ENCODE peak calls at places on chromosomes 3 and 15, in four cellular contexts. Y is dorsolateral prefrontal cortex, Z is gastrocnemius medialis, L is foreskin fibroblast. F is an unnamed sample.

GRCh38 chr15:65212097-65212496 is 824 bp upstream of the CILP start:
- DNase-seq in Y (no peak), Z (no peak), L (no peak), F (no peak)

GRCh38 chr3:130539005-130539404 is 22.0 kb downstream of the COL6A6 start:
- DNase-seq in Y (no peak), Z (no peak), L (peak), F (no peak)

GRCh38 chr3:185079620-185080019 is 73.2 kb downstream of the C3orf70 start:
- DNase-seq in Y (no peak), Z (no peak), L (no peak), F (no peak)

GRCh38 chr3:63069780-63070540 is 194.7 kb upstream of the CADPS start:
- DNase-seq in Y (no peak), Z (no peak), L (no peak), F (no peak)

GRCh38 chr15:81024265-81024875 is 23.6 kb downstream of the TLNRD1 start:
- DNase-seq in Y (peak), Z (no peak), L (peak), F (no peak)

GRCh38 chr15:74676801-74677200 is 19.0 kb downstream of the EDC3 start:
- DNase-seq in Y (no peak), Z (no peak), L (no peak), F (no peak)

GRCh38 chr3:64685800-64686445 is 1.9 kb downstream of the ADAMTS9 start:
- DNase-seq in Y (peak), Z (peak), L (peak), F (no peak)

GRCh38 chr15:25543156-25543555 is 104.3 kb upstream of the UBE3A start:
- DNase-seq in Y (peak), Z (peak), L (peak), F (peak)

GRCh38 chr15:69754313-69754712 is 301.7 kb downstream of the RPLP1 start:
- DNase-seq in Y (no peak), Z (no peak), L (no peak), F (no peak)

DNA sequence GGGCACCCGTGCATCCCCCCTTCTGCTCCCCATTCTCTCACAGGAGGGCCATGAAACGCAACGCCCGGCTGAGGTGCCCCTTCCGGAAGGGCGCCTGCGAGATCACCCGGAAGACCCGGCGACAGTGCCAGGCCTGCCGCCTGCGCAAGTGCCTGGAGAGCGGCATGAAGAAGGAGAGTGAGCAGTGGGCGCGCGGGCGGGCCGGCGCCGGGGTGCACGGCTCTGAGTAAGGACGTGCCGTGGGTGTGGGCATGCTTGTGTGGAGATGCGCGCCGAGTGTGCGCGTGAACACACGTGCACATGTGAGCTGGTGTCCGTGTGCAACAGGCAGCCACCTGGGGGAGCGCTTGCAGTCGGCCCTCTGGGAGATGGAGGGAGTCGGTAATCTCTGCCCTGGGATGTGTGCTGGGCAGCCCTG is 28.1 kb downstream of the NR1I2 start:
- DNase-seq in Y (peak), Z (no peak), L (peak), F (no peak)
- TF ChIP-seq CTCF in Y (peak), Z (no peak), L (peak), F (peak)

GRCh38 chr3:16177962-16178627 is 3.6 kb downstream of the GALNT15 start:
- DNase-seq in Y (peak), Z (peak), L (peak), F (no peak)

GRCh38 chr3:16176391-16177030 is 2.0 kb downstream of the GALNT15 start:
- DNase-seq in Y (no peak), Z (no peak), L (peak), F (no peak)

GRCh38 chr3:16174389-16174788 is at the start of gene GALNT15:
- DNase-seq in Y (peak), Z (peak), L (peak), F (peak)

GRCh38 chr3:16173696-16174355 is 654 bp upstream of the GALNT15 start:
- DNase-seq in Y (no peak), Z (no peak), L (peak), F (no peak)

GRCh38 chr3:16174976-16175901 is 759 bp downstream of the GALNT15 start:
- DNase-seq in Y (no peak), Z (no peak), L (no peak), F (no peak)
- H3K4me3 ChIP-seq in Y (peak), Z (peak), L (peak), F (peak)

DNA sequence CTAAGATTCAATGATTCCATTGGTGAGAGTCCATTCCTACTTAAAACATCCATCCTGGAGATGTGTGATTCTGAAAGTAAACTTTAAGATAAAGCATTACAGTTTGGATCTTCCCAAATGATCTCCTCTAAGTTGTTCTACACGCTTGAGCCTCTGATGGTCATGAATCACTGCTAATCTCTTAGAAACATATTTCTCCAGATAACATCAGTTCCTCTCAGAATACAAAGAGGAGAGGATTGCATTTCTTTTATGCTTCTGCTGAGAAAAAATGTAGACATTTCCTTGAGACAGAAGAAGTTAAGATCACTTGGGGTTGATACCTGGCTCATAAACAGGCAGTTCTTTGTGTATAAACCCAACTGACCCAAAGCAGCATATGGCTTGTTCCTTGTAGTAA is 281.2 kb upstream of the DPH6 start:
- DNase-seq in Y (no peak), Z (no peak), L (no peak), F (no peak)
- TF ChIP-seq CTCF in Y (no peak), Z (no peak), L (no peak), F (no peak)

GRCh38 chr15:38050988-38051387 is 116.5 kb downstream of the TMCO5A start:
- DNase-seq in Y (no peak), Z (no peak), L (peak), F (no peak)

GRCh38 chr15:38050529-38050928 is 116.1 kb downstream of the TMCO5A start:
- DNase-seq in Y (no peak), Z (no peak), L (peak), F (no peak)

GRCh38 chr15:38048001-38048455 is 113.6 kb downstream of the TMCO5A start:
- DNase-seq in Y (no peak), Z (no peak), L (no peak), F (no peak)

GRCh38 chr15:38053244-38053643 is 118.8 kb downstream of the TMCO5A start:
- DNase-seq in Y (no peak), Z (no peak), L (no peak), F (no peak)

GRCh38 chr15:38049876-38050275 is 115.4 kb downstream of the TMCO5A start:
- DNase-seq in Y (no peak), Z (no peak), L (peak), F (no peak)
- H3K4me3 ChIP-seq in Y (no peak), Z (no peak), L (no peak), F (no peak)

GRCh38 chr3:154241496-154241895 is 82.8 kb downstream of the DHX36 start:
- DNase-seq in Y (no peak), Z (no peak), L (no peak), F (no peak)

GRCh38 chr3:154240235-154240634 is 84.1 kb downstream of the DHX36 start:
- DNase-seq in Y (no peak), Z (no peak), L (no peak), F (no peak)

GRCh38 chr3:154244644-154245043 is 79.6 kb downstream of the DHX36 start:
- DNase-seq in Y (no peak), Z (no peak), L (peak), F (no peak)

GRCh38 chr3:154242766-154243165 is 81.5 kb downstream of the DHX36 start:
- DNase-seq in Y (no peak), Z (no peak), L (no peak), F (no peak)

DNA sequence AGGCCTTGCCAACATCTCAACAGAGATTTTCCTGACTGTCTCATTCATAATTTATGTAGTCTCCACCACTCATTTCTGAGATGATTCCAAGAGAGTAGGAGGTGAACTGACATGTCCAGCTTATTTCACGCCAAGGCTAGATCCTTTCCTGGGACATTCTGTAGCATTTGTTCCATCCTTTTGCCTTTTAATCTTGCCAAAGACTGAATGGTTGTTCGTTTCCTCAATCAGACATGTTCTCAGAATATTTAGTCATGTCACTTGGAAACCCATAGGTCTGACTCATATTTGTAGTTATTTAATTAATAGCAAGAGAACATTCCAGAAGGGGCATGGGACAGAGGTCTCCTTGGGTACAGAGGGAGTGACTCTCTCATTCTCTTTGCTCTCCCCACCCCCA is 80.9 kb downstream of the DHX36 start:
- DNase-seq in Y (no peak), Z (no peak), L (peak), F (no peak)
- TF ChIP-seq CTCF in Y (no peak), Z (no peak), L (no peak), F (no peak)

GRCh38 chr3:141386611-141387110 is 18.4 kb downstream of the ZBTB38 start:
- DNase-seq in Y (peak), Z (no peak), L (peak), F (no peak)
- H3K4me3 ChIP-seq in Y (peak), Z (peak), L (peak), F (no peak)

GRCh38 chr3:74066456-74066855 is 441.7 kb upstream of the PDZRN3 start:
- DNase-seq in Y (no peak), Z (no peak), L (no peak), F (no peak)

GRCh38 chr3:74067296-74067695 is 442.6 kb upstream of the PDZRN3 start:
- DNase-seq in Y (no peak), Z (no peak), L (peak), F (peak)
- TF ChIP-seq CTCF in Y (no peak), Z (no peak), L (peak), F (peak)

GRCh38 chr3:187747506-187747905 is 2.2 kb upstream of the BCL6 start:
- DNase-seq in Y (no peak), Z (no peak), L (no peak), F (no peak)

GRCh38 chr3:187746479-187747335 is 1.4 kb upstream of the BCL6 start:
- DNase-seq in Y (peak), Z (no peak), L (peak), F (no peak)

GRCh38 chr3:187750513-187751123 is 5.3 kb upstream of the BCL6 start:
- DNase-seq in Y (no peak), Z (peak), L (peak), F (no peak)

GRCh38 chr3:187748050-187748481 is 2.8 kb upstream of the BCL6 start:
- DNase-seq in Y (peak), Z (peak), L (peak), F (no peak)

GRCh38 chr3:187750041-187750512 is 4.8 kb upstream of the BCL6 start:
- DNase-seq in Y (no peak), Z (peak), L (peak), F (no peak)
- H3K4me3 ChIP-seq in Y (peak), Z (peak), L (peak), F (no peak)

GRCh38 chr3:115084686-115085085 is 62.4 kb downstream of the ZBTB20 start:
- DNase-seq in Y (no peak), Z (no peak), L (no peak), F (no peak)

GRCh38 chr3:115086379-115086778 is 60.7 kb downstream of the ZBTB20 start:
- DNase-seq in Y (no peak), Z (no peak), L (no peak), F (no peak)

GRCh38 chr3:115081444-115081843 is 65.6 kb downstream of the ZBTB20 start:
- DNase-seq in Y (no peak), Z (no peak), L (no peak), F (no peak)

GRCh38 chr3:115087512-115087911 is 59.6 kb downstream of the ZBTB20 start:
- DNase-seq in Y (no peak), Z (no peak), L (no peak), F (no peak)

GRCh38 chr3:115085197-115085865 is 61.8 kb downstream of the ZBTB20 start:
- DNase-seq in Y (no peak), Z (no peak), L (peak), F (no peak)
- TF ChIP-seq CTCF in Y (peak), Z (no peak), L (peak), F (no peak)

GRCh38 chr3:197953325-197953724 is 3.3 kb downstream of the RPL35A start:
- DNase-seq in Y (no peak), Z (no peak), L (no peak), F (no peak)
- H3K4me3 ChIP-seq in Y (no peak), Z (no peak), L (no peak), F (no peak)

F was measured in AG04449.